ENCODE peak calls at places on chromosomes 2 and 18, in seven cellular contexts. V is SK-N-SH, K is fibroblast of lung, O is hepatocyte, W is H9, M is MM.1S, I is neural progenitor cell. C is an unnamed sample.

GRCh38 chr2:105385703-105386540 is 12.9 kb downstream of the FHL2 start:
- DNase-seq in V (no peak), I (no peak), K (no peak), W (no peak), O (no peak), M (no peak), C (no peak)

GRCh38 chr2:230714122-230714453 is 1.4 kb downstream of the CAB39 start:
- DNase-seq in M (peak), V (no peak), O (peak), W (no peak), K (peak), I (peak), C (peak)

GRCh38 chr2:176612736-176613135 is 343.5 kb downstream of the MTX2 start:
- DNase-seq in O (peak), K (peak), M (no peak), W (no peak), I (no peak), V (no peak), C (peak)

GRCh38 chr2:38648107-38648761 is 17.7 kb upstream of the GALM start:
- DNase-seq in K (no peak), O (no peak), M (peak), I (no peak), V (no peak), W (no peak), C (no peak)

GRCh38 chr18:68713791-68714190 is 1.1 kb downstream of the TMX3 start:
- DNase-seq in W (no peak), I (no peak), O (no peak), K (peak), M (no peak), V (no peak), C (no peak)

GRCh38 chr2:237201461-237202287 is 116.0 kb downstream of the COPS8 start:
- DNase-seq in K (peak), M (no peak), O (peak), V (no peak), W (no peak), I (no peak), C (peak)

GRCh38 chr2:51612387-51612786 is 580.5 kb upstream of the NRXN1 start:
- DNase-seq in V (no peak), I (no peak), M (no peak), W (no peak), K (no peak), O (no peak), C (no peak)

GRCh38 chr18:48950536-48951447 is at the start of gene SMAD7:
- DNase-seq in O (peak), W (peak), M (no peak), I (no peak), V (peak), K (no peak), C (no peak)

GRCh38 chr2:239533917-239534316 is 133.1 kb upstream of the HDAC4 start:
- DNase-seq in K (no peak), O (no peak), W (no peak), V (no peak), M (no peak), I (no peak), C (no peak)

GRCh38 chr2:239441261-239441701 is 40.5 kb upstream of the HDAC4 start:
- DNase-seq in K (peak), I (peak), O (no peak), M (no peak), V (no peak), W (no peak), C (no peak)

GRCh38 chr2:74164761-74165160 is 13.9 kb downstream of the MOB1A start:
- DNase-seq in I (no peak), O (no peak), W (no peak), V (no peak), K (no peak), M (no peak), C (no peak)

GRCh38 chr2:188412190-188412589 is 120.5 kb downstream of the GULP1 start:
- DNase-seq in M (no peak), K (no peak), V (no peak), O (no peak), I (no peak), W (no peak), C (no peak)

GRCh38 chr18:75215663-75216062 is 5.1 kb downstream of the TSHZ1 start:
- DNase-seq in O (no peak), K (no peak), V (no peak), W (no peak), I (no peak), M (no peak), C (no peak)

GRCh38 chr2:176130153-176130916 is 830 bp downstream of the HOXD8 start:
- DNase-seq in O (peak), I (peak), M (no peak), V (peak), W (peak), K (no peak), C (no peak)

GRCh38 chr2:203871371-203871983 is 3.9 kb downstream of the CTLA4 start:
- DNase-seq in V (no peak), W (no peak), O (no peak), K (no peak), M (peak), I (no peak), C (no peak)

GRCh38 chr18:27856839-27857238 is 320.1 kb downstream of the CDH2 start:
- DNase-seq in O (no peak), V (no peak), I (no peak), W (no peak), K (no peak), M (no peak), C (no peak)

GRCh38 chr18:42245137-42245536 is 290.1 kb downstream of the PIK3C3 start:
- DNase-seq in O (no peak), V (no peak), M (no peak), I (no peak), W (no peak), K (no peak), C (no peak)

GRCh38 chr2:35989523-35989922 is 366.1 kb upstream of the CRIM1 start:
- DNase-seq in K (peak), W (peak), O (peak), M (no peak), I (peak), V (no peak), C (no peak)

GRCh38 chr2:12448846-12449480 is 267.8 kb upstream of the TRIB2 start:
- DNase-seq in K (peak), M (no peak), V (no peak), I (no peak), W (no peak), O (no peak), C (no peak)

GRCh38 chr2:230362030-230362691 is 35.2 kb downstream of the SP140L start:
- DNase-seq in K (no peak), W (no peak), I (no peak), V (no peak), M (no peak), O (no peak), C (no peak)

GRCh38 chr2:238231251-238231793 is 8.5 kb downstream of the HES6 start:
- DNase-seq in V (no peak), O (peak), I (peak), M (peak), K (peak), W (peak), C (peak)

GRCh38 chr2:159155791-159156190 is 130.7 kb downstream of the WDSUB1 start:
- DNase-seq in W (no peak), K (no peak), O (no peak), M (no peak), I (no peak), V (no peak), C (no peak)

GRCh38 chr2:19839438-19839837 is 62.3 kb downstream of the TTC32 start:
- DNase-seq in K (no peak), M (no peak), O (no peak), I (no peak), W (no peak), V (no peak), C (no peak)

GRCh38 chr2:157264099-157264498 is 6.6 kb downstream of the GALNT5 start:
- DNase-seq in I (no peak), W (no peak), K (peak), M (no peak), V (no peak), O (no peak), C (peak)

GRCh38 chr18:8507881-8508280 is 101.4 kb upstream of the RAB12 start:
- DNase-seq in V (no peak), M (no peak), W (no peak), I (no peak), O (no peak), K (peak), C (peak)

GRCh38 chr2:127024769-127025356 is 82.1 kb downstream of the BIN1 start:
- DNase-seq in K (peak), V (peak), O (peak), I (peak), M (no peak), W (peak), C (peak)
- TF ChIP-seq CTCF in K (peak), V (peak), O (no peak), I (peak), M (no peak), W (peak), C (peak)

GRCh38 chr2:128594953-128595677 is 276.4 kb upstream of the HS6ST1 start:
- DNase-seq in W (no peak), K (no peak), V (no peak), I (no peak), M (no peak), O (peak), C (no peak)

GRCh38 chr2:128594273-128594910 is 275.7 kb upstream of the HS6ST1 start:
- DNase-seq in I (no peak), O (no peak), K (no peak), M (no peak), V (no peak), W (no peak), C (no peak)

GRCh38 chr2:128595763-128596452 is 277.2 kb upstream of the HS6ST1 start:
- DNase-seq in W (peak), V (no peak), M (no peak), O (no peak), I (no peak), K (no peak), C (no peak)

GRCh38 chr2:128591841-128592822 is 273.5 kb upstream of the HS6ST1 start:
- DNase-seq in V (no peak), I (no peak), K (no peak), W (peak), M (no peak), O (no peak), C (no peak)

GRCh38 chr2:128593518-128594272 is 275.0 kb upstream of the HS6ST1 start:
- DNase-seq in W (no peak), M (no peak), V (no peak), O (peak), K (peak), I (peak), C (peak)
- H2AFZ ChIP-seq in W (no peak), M (no peak), V (no peak), O (no peak), K (no peak), I (no peak), C (no peak)

DNA sequence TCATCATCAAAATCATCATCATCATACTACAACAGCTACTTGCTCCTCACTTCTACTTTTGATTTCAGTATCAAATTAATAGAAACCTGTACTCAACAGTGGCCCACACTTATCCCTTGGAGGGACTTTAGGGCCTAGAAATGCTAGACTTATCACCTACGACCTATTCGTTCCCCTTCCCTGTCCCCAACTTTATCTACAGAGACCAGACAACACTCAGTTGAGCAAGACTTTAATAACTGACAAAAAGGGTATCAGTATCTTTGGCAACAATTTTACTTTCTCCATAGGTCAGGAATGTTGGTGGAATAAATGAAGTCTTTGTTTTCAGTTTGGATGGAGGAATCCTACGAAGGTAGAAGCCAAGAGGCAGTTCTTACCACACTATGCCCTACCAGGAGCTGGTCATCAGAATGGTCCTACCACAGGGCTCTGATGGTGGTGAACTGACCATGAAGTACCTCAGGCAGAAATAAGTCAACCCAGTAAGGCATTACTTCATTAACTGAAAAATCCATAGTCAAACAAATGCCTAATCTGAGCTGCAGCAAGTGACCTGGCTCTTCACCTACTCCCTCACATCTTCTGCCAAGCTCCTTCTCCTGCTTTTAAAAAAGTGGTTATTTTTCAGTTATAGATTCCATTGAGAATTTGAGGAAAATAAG is 26.6 kb downstream of the MBD2 start:
- DNase-seq in W (no peak), V (no peak), M (no peak), K (no peak), O (no peak), I (no peak), C (no peak)
- TF ChIP-seq CTCF in W (no peak), V (no peak), M (no peak), K (no peak), O (no peak), I (no peak), C (no peak)

GRCh38 chr2:120817956-120818325 is 82.3 kb downstream of the GLI2 start:
- DNase-seq in V (no peak), O (no peak), K (no peak), I (no peak), W (no peak), M (no peak), C (no peak)
- H2AFZ ChIP-seq in V (no peak), O (no peak), K (no peak), I (no peak), W (no peak), M (no peak), C (no peak)

GRCh38 chr2:68901561-68901960 is 30.4 kb upstream of the BMP10 start:
- DNase-seq in M (no peak), I (no peak), W (no peak), K (no peak), O (no peak), V (no peak), C (no peak)

GRCh38 chr2:68900496-68901198 is 29.4 kb upstream of the BMP10 start:
- DNase-seq in K (no peak), O (no peak), W (no peak), V (no peak), I (no peak), M (no peak), C (no peak)

GRCh38 chr2:68905116-68905515 is 33.9 kb upstream of the BMP10 start:
- DNase-seq in I (no peak), O (no peak), K (peak), M (no peak), V (no peak), W (no peak), C (peak)

DNA sequence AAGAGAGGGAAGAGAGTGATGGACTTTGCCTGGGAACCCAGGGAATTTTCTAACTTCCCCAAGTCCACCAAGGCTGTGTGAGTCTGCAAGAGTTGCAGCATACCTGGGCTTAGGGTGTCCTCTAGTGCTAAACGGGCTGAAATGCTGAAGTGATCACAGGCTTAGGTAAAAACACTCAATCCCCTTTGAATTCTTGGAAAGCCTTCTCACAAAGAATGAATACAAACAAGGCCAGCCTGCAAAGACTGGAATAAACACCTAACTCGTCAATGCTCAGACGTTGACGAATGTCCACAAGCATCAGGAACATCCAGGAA is 30.0 kb upstream of the BMP10 start:
- DNase-seq in V (no peak), O (no peak), M (peak), K (peak), W (peak), I (peak), C (no peak)
- TF ChIP-seq CTCF in V (no peak), O (no peak), M (peak), K (peak), W (peak), I (peak), C (peak)